ENCODE peak calls at places on chromosome 4, in eight cellular contexts. A, O, R, K, I, X, L and U are unnamed samples.

GRCh38 chr4:169009281-169010124 is 552 bp downstream of the CBR4 start:
- DNase-seq in A (peak; percentile 36), O (peak; percentile 47), R (no peak), K (peak; percentile 61), I (peak; percentile 41), X (no peak), L (peak; percentile 62), U (peak; percentile 77)

GRCh38 chr4:122542411-122543236 is 78.2 kb downstream of the IL21 start:
- DNase-seq in A (no peak), O (no peak), R (no peak), K (no peak), I (no peak), X (peak; percentile 39), L (no peak), U (no peak)

GRCh38 chr4:7513731-7514130 is 79.0 kb upstream of the PSAPL1 start:
- DNase-seq in A (no peak), O (no peak), R (peak; percentile 50), K (no peak), I (no peak), X (peak; percentile 17), L (no peak), U (no peak)

GRCh38 chr4:10045481-10045880 is 24.2 kb upstream of the SLC2A9 start:
- DNase-seq in A (no peak), O (no peak), R (no peak), K (no peak), I (no peak), X (no peak), L (no peak), U (no peak)

GRCh38 chr4:183142566-183143545 is 43.8 kb downstream of the WWC2 start:
- DNase-seq in A (no peak), O (no peak), R (peak; percentile 59), K (no peak), I (no peak), X (peak; percentile 75), L (peak; percentile 69), U (peak; percentile 52)

GRCh38 chr4:55170462-55170861 is 45.1 kb upstream of the KDR start:
- DNase-seq in A (no peak), O (no peak), R (no peak), K (no peak), I (no peak), X (no peak), L (no peak), U (no peak)

GRCh38 chr4:184450045-184450444 is 24.3 kb downstream of the IRF2 start:
- DNase-seq in A (no peak), O (no peak), R (peak; percentile 37), K (no peak), I (no peak), X (no peak), L (no peak), U (no peak)

GRCh38 chr4:13711233-13711775 is 83.8 kb upstream of the BOD1L1 start:
- DNase-seq in A (no peak), O (no peak), R (no peak), K (no peak), I (no peak), X (no peak), L (no peak), U (no peak)

GRCh38 chr4:1092026-1092982 is 21.1 kb downstream of the RNF212 start:
- DNase-seq in A (no peak), O (no peak), R (no peak), K (no peak), I (no peak), X (no peak), L (no peak), U (no peak)

GRCh38 chr4:154491341-154491679 is 289 bp downstream of the DCHS2 start:
- DNase-seq in A (no peak), O (no peak), R (no peak), K (no peak), I (no peak), X (no peak), L (no peak), U (no peak)